ENCODE peak calls at places on chromosome 10, in five cellular contexts. A, S, O, X and W are unnamed samples.

GRCh38 chr10:109967739-109968088 is 40.1 kb upstream of the ADD3 start:
- DNase-seq in O (no peak), S (no peak), A (no peak), X (no peak), W (no peak)

GRCh38 chr10:15352818-15353217 is 18.3 kb downstream of the FAM171A1 start:
- DNase-seq in O (no peak), X (no peak), A (no peak), S (no peak), W (no peak)

GRCh38 chr10:75547391-75548298 is 116.2 kb downstream of the LRMDA start:
- DNase-seq in S (no peak), X (peak), O (no peak), A (no peak), W (no peak)

GRCh38 chr10:5442056-5442989 is 30.0 kb downstream of the NET1 start:
- DNase-seq in A (no peak), S (no peak), X (peak), O (no peak), W (peak)

GRCh38 chr10:70533189-70533558 is 54.6 kb downstream of the PALD1 start:
- DNase-seq in X (no peak), O (no peak), S (no peak), A (no peak), W (no peak)

GRCh38 chr10:16843252-16843870 is 26.1 kb upstream of the RSU1 start:
- DNase-seq in S (peak), A (no peak), X (peak), O (no peak), W (peak)

GRCh38 chr10:33483124-33483794 is 148.8 kb upstream of the NRP1 start:
- DNase-seq in A (no peak), S (peak), X (no peak), O (no peak), W (no peak)

GRCh38 chr10:122113161-122113944 is 124.4 kb downstream of the TACC2 start:
- DNase-seq in A (no peak), O (peak), X (peak), S (peak), W (peak)

GRCh38 chr10:3786295-3786981 is 1.4 kb upstream of the KLF6 start:
- DNase-seq in A (no peak), O (peak), S (no peak), X (peak), W (peak)

GRCh38 chr10:43885842-43886241 is 237.2 kb upstream of the ZNF32 start:
- DNase-seq in O (peak), S (no peak), X (no peak), A (no peak), W (no peak)

GRCh38 chr10:1434912-1435692 is 302.2 kb downstream of the ADARB2 start:
- DNase-seq in O (no peak), X (no peak), A (no peak), S (no peak), W (no peak)

GRCh38 chr10:30818010-30818660 is 188.6 kb upstream of the LYZL2 start:
- DNase-seq in O (no peak), S (no peak), A (no peak), X (peak), W (peak)

GRCh38 chr10:69851306-69851705 is 49.6 kb downstream of the COL13A1 start:
- DNase-seq in X (no peak), A (no peak), O (no peak), S (no peak), W (no peak)

GRCh38 chr10:51770719-51771118 is 71.3 kb upstream of the CSTF2T start:
- DNase-seq in A (no peak), O (no peak), X (peak), S (no peak), W (peak)

GRCh38 chr10:131556897-131557500 is 245.5 kb upstream of the TCERG1L start:
- DNase-seq in A (no peak), S (no peak), O (no peak), X (no peak), W (no peak)

GRCh38 chr10:77873558-77874380 is 52.8 kb downstream of the DLG5 start:
- DNase-seq in O (no peak), S (no peak), X (peak), A (no peak), W (no peak)

GRCh38 chr10:28796606-28797512 is 119.5 kb downstream of the BAMBI start:
- DNase-seq in S (no peak), X (peak), A (no peak), O (no peak), W (no peak)

DNA sequence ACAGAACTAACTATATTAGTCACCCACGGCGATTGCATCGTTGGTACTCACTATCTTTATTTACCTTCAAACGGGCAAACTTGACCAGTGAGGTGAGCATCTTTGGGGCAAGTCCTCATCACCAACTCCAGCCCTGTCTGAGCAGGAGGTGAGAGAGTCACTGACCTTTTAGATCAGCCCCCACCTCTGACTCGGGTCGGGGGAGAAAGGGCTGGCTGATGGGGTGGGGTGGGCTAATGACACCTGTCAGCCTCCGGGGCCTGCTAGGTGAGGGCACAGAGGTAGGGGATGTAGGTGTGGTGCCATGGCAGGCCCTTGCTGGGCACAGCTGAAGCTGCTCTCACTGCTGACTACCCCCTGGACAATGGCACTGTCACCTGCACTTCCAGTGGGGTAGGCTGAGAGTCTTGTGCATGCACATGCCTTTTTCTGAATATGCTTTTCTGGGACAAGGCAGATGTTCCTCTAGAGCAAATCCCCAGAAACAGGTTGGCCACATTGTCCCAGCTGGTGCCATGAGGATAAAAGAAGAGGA is 359.5 kb upstream of the MKI67 start:
- DNase-seq in X (no peak), O (no peak), S (no peak), A (no peak), W (no peak)
- H2BK12ac ChIP-seq in X (no peak), O (no peak), S (no peak), A (no peak), W (no peak)

GRCh38 chr10:82411416-82411815 is 536.4 kb downstream of the NRG3 start:
- DNase-seq in A (no peak), O (no peak), S (no peak), X (no peak), W (no peak)

DNA sequence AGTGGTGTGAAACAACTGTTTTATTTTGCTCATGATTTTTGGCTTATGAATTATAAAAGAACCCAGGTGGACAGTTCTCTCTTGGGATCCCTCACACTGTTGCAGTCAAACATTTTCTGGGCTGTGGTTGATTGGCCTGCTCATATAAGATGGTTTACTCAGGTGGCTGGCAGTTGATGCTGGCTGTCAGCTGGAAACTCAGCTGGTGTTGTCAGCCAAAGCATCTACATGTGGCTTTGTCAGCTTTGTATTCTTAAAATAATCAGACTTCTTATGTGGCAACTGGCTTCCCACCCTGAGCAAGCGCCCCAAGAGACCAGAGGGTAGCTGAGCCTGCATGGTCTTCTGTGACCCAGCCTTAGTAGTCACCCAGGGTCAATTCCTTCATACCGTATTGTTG is 534.7 kb downstream of the NRG3 start:
- DNase-seq in A (no peak), S (no peak), O (no peak), X (no peak), W (no peak)
- H2BK12ac ChIP-seq in A (no peak), S (no peak), O (no peak), X (no peak), W (no peak)

DNA sequence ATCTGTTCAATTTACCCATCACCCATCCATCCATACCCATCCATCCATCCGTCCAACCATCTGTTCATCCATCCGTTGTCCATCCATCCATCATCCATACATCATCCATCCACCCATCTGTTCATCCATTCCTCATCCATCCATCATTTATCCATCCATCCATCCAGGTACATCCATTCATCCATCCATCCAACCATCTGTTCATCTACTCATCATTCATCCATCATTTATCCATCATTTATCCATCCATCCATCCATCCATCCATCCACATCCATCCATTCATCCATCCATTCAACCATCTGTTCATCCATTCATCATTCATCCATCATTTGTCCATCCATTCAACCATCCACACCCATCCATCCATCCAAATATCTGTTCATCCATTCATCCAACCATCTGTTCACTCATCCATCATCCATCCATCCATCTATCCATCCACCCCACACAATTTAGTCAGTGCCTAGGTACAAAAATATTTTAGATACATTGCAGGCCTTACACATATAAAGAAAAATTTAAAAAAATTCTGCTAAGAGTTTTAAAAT is 119.1 kb downstream of the PRKCQ start:
- DNase-seq in X (no peak), O (no peak), S (no peak), A (no peak), W (no peak)
- H2BK12ac ChIP-seq in X (no peak), O (no peak), S (no peak), A (no peak), W (no peak)

GRCh38 chr10:47070541-47070940 is 159.3 kb downstream of the PTPN20 start:
- DNase-seq in S (no peak), X (no peak), A (no peak), O (no peak), W (no peak)
- H2BK12ac ChIP-seq in S (no peak), X (no peak), A (no peak), O (no peak), W (no peak)

DNA sequence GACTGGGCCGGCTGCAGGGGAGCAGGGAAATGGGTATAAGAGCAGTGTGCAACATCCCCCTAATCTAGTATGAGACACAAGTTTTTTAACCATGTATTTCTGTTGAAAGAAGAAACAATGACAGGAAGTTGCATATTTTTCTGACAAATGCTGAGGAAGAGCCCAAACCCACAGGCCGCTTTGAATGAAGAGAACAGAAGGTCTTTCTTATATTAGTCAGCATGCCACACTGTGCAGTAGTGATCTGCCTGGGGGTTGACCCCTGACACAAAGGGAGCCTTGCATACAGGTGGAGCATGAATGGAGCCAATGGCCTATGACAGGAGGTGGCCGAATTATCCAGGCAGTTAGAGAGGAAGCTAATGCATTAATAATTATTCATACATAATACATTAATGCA is 518.3 kb downstream of the PLXDC2 start:
- DNase-seq in A (no peak), X (no peak), S (no peak), O (no peak), W (no peak)
- H2BK12ac ChIP-seq in A (no peak), X (no peak), S (no peak), O (no peak), W (peak)

GRCh38 chr10:71964669-71965515 is 697 bp downstream of the CHST3 start:
- DNase-seq in O (peak), S (no peak), X (peak), A (no peak), W (peak)

GRCh38 chr10:71968553-71969474 is 4.6 kb downstream of the CHST3 start:
- DNase-seq in S (no peak), O (no peak), A (no peak), X (peak), W (peak)

GRCh38 chr10:71963756-71964668 is at the start of gene CHST3:
- DNase-seq in A (no peak), S (peak), X (peak), O (peak), W (peak)

GRCh38 chr10:71965623-71966022 is 1.4 kb downstream of the CHST3 start:
- DNase-seq in O (no peak), X (no peak), A (no peak), S (no peak), W (no peak)

DNA sequence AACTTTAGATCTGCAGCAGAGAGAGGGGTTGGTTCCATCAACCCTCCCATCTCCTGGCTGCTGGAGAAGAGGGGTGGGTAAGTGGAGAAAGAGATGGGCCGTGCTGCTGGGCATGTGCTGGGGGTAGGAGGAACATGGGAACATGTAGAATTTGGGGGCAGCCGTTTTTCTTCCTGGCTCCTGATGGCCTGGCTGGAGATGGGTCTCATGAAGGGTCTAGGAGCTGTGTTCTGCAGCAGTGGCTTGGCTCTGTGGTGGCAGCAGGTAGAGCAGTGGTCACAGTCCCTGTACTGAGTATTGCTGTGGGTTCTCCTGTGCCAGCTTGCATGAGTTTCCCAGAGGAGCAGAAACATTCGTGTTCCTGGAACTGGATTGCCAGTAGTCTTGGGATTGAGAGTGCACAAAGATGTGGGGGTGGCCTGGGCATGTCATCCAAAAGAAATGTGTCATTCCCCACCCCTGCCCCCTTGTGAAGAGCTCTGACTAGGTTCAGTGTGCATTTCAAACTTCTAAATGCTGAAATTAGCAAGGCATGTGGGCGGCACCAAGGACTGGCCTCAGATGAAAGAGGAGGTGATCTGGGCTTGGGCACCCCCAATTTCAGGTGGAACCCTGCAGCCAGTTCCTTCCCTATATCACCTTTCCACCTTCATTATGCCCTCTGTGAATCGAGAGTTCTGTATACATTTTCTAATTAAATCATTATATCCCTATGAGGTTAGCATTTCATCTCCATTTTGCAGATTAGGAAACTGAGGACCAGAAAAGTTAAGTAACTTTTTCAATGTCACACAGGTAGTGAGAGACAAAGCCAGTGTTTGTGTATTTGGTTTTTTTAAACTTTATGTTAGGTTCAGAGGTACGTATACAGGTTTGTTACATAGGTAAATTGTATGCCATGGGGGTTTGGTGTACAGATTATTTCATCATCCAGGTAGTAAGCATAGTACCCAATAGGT is 2.1 kb downstream of the CHST3 start:
- DNase-seq in S (no peak), A (no peak), X (peak), O (no peak), W (no peak)
- H2BK12ac ChIP-seq in S (no peak), A (peak), X (peak), O (no peak), W (peak)

GRCh38 chr10:126455766-126456425 is 67.6 kb upstream of the ADAM12 start:
- DNase-seq in O (no peak), S (no peak), X (no peak), A (no peak), W (no peak)
- H2BK12ac ChIP-seq in O (no peak), S (no peak), X (peak), A (no peak), W (no peak)

GRCh38 chr10:119521443-119522204 is 20.9 kb downstream of the RGS10 start:
- DNase-seq in A (no peak), O (no peak), X (peak), S (no peak), W (peak)
- H2BK12ac ChIP-seq in A (no peak), O (no peak), X (peak), S (no peak), W (peak)

GRCh38 chr10:83896219-83896618 is 243.1 kb upstream of the GHITM start:
- DNase-seq in O (no peak), S (no peak), A (no peak), X (no peak), W (no peak)
- H2BK12ac ChIP-seq in O (no peak), S (no peak), A (no peak), X (no peak), W (no peak)

GRCh38 chr10:93755443-93756127 is 2.2 kb upstream of the LGI1 start:
- DNase-seq in A (no peak), X (peak), O (no peak), S (no peak), W (no peak)

GRCh38 chr10:93752761-93753160 is 5.0 kb upstream of the LGI1 start:
- DNase-seq in O (no peak), A (no peak), S (no peak), X (peak), W (peak)

GRCh38 chr10:93753621-93754250 is 4.0 kb upstream of the LGI1 start:
- DNase-seq in S (no peak), O (no peak), X (peak), A (no peak), W (no peak)

GRCh38 chr10:93756128-93756517 is 1.6 kb upstream of the LGI1 start:
- DNase-seq in O (no peak), S (no peak), X (no peak), A (no peak), W (no peak)

DNA sequence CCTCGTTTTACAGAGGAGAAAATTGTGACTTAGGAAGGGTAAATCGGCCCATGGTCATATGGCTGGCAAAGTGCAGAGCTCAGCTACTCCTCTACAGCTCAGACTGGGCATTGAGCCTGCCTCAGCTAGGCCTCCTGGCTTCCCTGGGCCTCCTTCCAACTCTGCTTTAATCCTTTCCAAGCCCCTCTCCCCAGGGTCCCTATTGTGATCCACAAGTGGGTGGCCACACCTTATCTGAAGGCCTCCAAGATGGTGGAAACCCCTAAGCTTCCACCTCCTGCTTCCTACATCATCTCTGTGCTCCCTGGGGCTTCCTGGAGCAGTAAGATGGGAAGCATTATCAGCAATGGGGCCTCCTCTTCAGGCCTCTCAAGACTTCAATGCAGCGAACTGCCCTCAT is 3.0 kb upstream of the LGI1 start:
- DNase-seq in O (no peak), A (no peak), X (no peak), S (no peak), W (no peak)
- H2BK12ac ChIP-seq in O (no peak), A (no peak), X (peak), S (peak), W (peak)